ENCODE peak calls at places on chromosomes 5 and 9, in nine cellular contexts. Y, P, X, Z, O, G, L, K and C are unnamed samples. For H3K4me1, the result is how much of the 10 kb centered on the place peaks cover.

GRCh38 chr9:75490326-75490725 is 400.1 kb upstream of the PCSK5 start:
- DNase-seq in Y (no peak), P (no peak), X (no peak), Z (no peak), O (no peak), G (no peak), L (no peak), K (no peak), C (no peak)

GRCh38 chr9:112601646-112602045 is 115.0 kb downstream of the KIAA1958 start:
- DNase-seq in Y (no peak), P (no peak), X (no peak), Z (no peak), O (no peak), G (no peak), L (no peak), K (no peak), C (no peak)

GRCh38 chr5:150182774-150183173 is 7.1 kb upstream of the SLC6A7 start:
- DNase-seq in Y (no peak), P (no peak), X (no peak), Z (no peak), O (no peak), G (no peak), L (no peak), K (no peak), C (no peak)

GRCh38 chr5:137651022-137651421 is 84.9 kb downstream of the KLHL3 start:
- DNase-seq in Y (no peak), P (no peak), X (no peak), Z (no peak), O (no peak), G (no peak), L (no peak), K (no peak), C (no peak)

GRCh38 chr9:106961623-106962022 is 98.7 kb downstream of the ZNF462 start:
- DNase-seq in Y (no peak), P (no peak), X (no peak), Z (no peak), O (peak), G (no peak), L (no peak), K (no peak), C (no peak)

GRCh38 chr5:178589180-178590140 is 733 bp downstream of the COL23A1 start:
- DNase-seq in Y (no peak), P (no peak), X (peak), Z (no peak), O (no peak), G (peak), L (peak), K (peak), C (no peak)

GRCh38 chr9:136057236-136058151 is 37.6 kb downstream of the NACC2 start:
- DNase-seq in Y (no peak), P (no peak), X (no peak), Z (no peak), O (peak), G (peak), L (no peak), K (peak), C (no peak)

GRCh38 chr5:157592594-157592993 is 17.0 kb upstream of the ADAM19 start:
- DNase-seq in Y (no peak), P (no peak), X (peak), Z (no peak), O (no peak), G (no peak), L (no peak), K (no peak), C (no peak)

GRCh38 chr9:96087669-96088299 is 212.3 kb downstream of the ERCC6L2 start:
- DNase-seq in Y (no peak), P (no peak), X (no peak), Z (no peak), O (no peak), G (no peak), L (no peak), K (peak), C (no peak)

GRCh38 chr5:96509721-96510383 is 76.8 kb upstream of the PCSK1 start:
- DNase-seq in Y (no peak), P (no peak), X (no peak), Z (no peak), O (no peak), G (no peak), L (no peak), K (no peak), C (no peak)

GRCh38 chr5:143023447-143024096 is 253.4 kb downstream of the ARHGAP26 start:
- DNase-seq in Y (peak), P (peak), X (no peak), Z (no peak), O (no peak), G (peak), L (no peak), K (peak), C (peak)

GRCh38 chr9:137879566-137880150 is 2.1 kb downstream of the CACNA1B start:
- DNase-seq in Y (no peak), P (no peak), X (no peak), Z (no peak), O (peak), G (no peak), L (no peak), K (no peak), C (no peak)

GRCh38 chr9:125904155-125904841 is 157.1 kb downstream of the PBX3 start:
- DNase-seq in Y (no peak), P (peak), X (peak), Z (no peak), O (no peak), G (no peak), L (no peak), K (no peak), C (no peak)

GRCh38 chr9:91403665-91404543 is 19.7 kb downstream of the NFIL3 start:
- DNase-seq in Y (no peak), P (no peak), X (no peak), Z (no peak), O (no peak), G (no peak), L (peak), K (no peak), C (no peak)

GRCh38 chr9:86966852-86967511 is 19.7 kb upstream of the GAS1 start:
- DNase-seq in Y (no peak), P (no peak), X (no peak), Z (no peak), O (no peak), G (no peak), L (no peak), K (no peak), C (peak)

GRCh38 chr5:52015760-52016159 is 632.5 kb downstream of the ISL1 start:
- DNase-seq in Y (no peak), P (no peak), X (no peak), Z (no peak), O (no peak), G (no peak), L (no peak), K (no peak), C (no peak)

GRCh38 chr9:108580021-108580439 is 275.8 kb downstream of the ACTL7B start:
- DNase-seq in Y (no peak), P (peak), X (no peak), Z (no peak), O (no peak), G (no peak), L (no peak), K (no peak), C (peak)

GRCh38 chr9:76316069-76316468 is 78.2 kb downstream of the RFK start:
- DNase-seq in Y (no peak), P (no peak), X (no peak), Z (no peak), O (no peak), G (no peak), L (no peak), K (peak), C (no peak)

GRCh38 chr9:22645893-22646292 is 199.3 kb downstream of the DMRTA1 start:
- DNase-seq in Y (no peak), P (no peak), X (no peak), Z (no peak), O (no peak), G (no peak), L (no peak), K (no peak), C (no peak)

GRCh38 chr5:158882660-158883059 is 217.1 kb downstream of the EBF1 start:
- DNase-seq in Y (no peak), P (no peak), X (no peak), Z (no peak), O (no peak), G (no peak), L (no peak), K (no peak), C (no peak)

GRCh38 chr5:6962256-6962655 is 249.0 kb downstream of the TENT4A start:
- DNase-seq in Y (no peak), P (no peak), X (no peak), Z (no peak), O (peak), G (no peak), L (no peak), K (no peak), C (no peak)

GRCh38 chr5:107849118-107849517 is 178.4 kb upstream of the EFNA5 start:
- DNase-seq in Y (no peak), P (no peak), X (no peak), Z (no peak), O (no peak), G (no peak), L (no peak), K (no peak), C (no peak)

GRCh38 chr5:180207593-180207992 is 1.4 kb downstream of the RASGEF1C start:
- DNase-seq in Y (no peak), P (no peak), X (no peak), Z (no peak), O (no peak), G (no peak), L (no peak), K (peak), C (no peak)

GRCh38 chr5:691817-692529 is 1.2 kb downstream of the TPPP start:
- DNase-seq in Y (no peak), P (no peak), X (no peak), Z (no peak), O (no peak), G (peak), L (no peak), K (peak), C (no peak)

GRCh38 chr9:107999011-107999410 is 509.4 kb upstream of the KLF4 start:
- DNase-seq in Y (no peak), P (no peak), X (no peak), Z (no peak), O (no peak), G (no peak), L (no peak), K (peak), C (no peak)

GRCh38 chr9:33619666-33620404 is 95.8 kb downstream of the ANKRD18B start:
- DNase-seq in Y (no peak), P (no peak), X (peak), Z (no peak), O (no peak), G (no peak), L (peak), K (peak), C (no peak)

GRCh38 chr5:127031147-127031862 is 947 bp upstream of the MARCHF3 start:
- DNase-seq in Y (no peak), P (no peak), X (no peak), Z (no peak), O (no peak), G (no peak), L (no peak), K (peak), C (no peak)

GRCh38 chr5:18465833-18466681 is 831.8 kb downstream of the TAF11L14 start:
- DNase-seq in Y (peak), P (peak), X (peak), Z (no peak), O (no peak), G (peak), L (peak), K (peak), C (peak)

GRCh38 chr9:138043411-138044345 is 166.1 kb downstream of the CACNA1B start:
- DNase-seq in Y (no peak), P (no peak), X (no peak), Z (peak), O (no peak), G (peak), L (no peak), K (no peak), C (no peak)

GRCh38 chr5:127587246-127587917 is 61.5 kb upstream of the CTXN3 start:
- DNase-seq in Y (no peak), P (no peak), X (no peak), Z (no peak), O (peak), G (no peak), L (no peak), K (no peak), C (no peak)

GRCh38 chr5:57834829-57835554 is 352.4 kb upstream of the ACTBL2 start:
- DNase-seq in Y (no peak), P (peak), X (peak), Z (no peak), O (no peak), G (peak), L (no peak), K (peak), C (no peak)

GRCh38 chr5:96065577-96066385 is 104.1 kb upstream of the ELL2 start:
- DNase-seq in Y (no peak), P (no peak), X (peak), Z (no peak), O (no peak), G (no peak), L (no peak), K (peak), C (no peak)

GRCh38 chr5:54746346-54746745 is 228.8 kb downstream of the SNX18 start:
- DNase-seq in Y (no peak), P (no peak), X (no peak), Z (no peak), O (peak), G (no peak), L (no peak), K (no peak), C (no peak)

GRCh38 chr5:54743581-54743980 is 226.0 kb downstream of the SNX18 start:
- DNase-seq in Y (no peak), P (no peak), X (no peak), Z (no peak), O (peak), G (no peak), L (no peak), K (peak), C (no peak)

GRCh38 chr5:54745599-54745998 is 228.0 kb downstream of the SNX18 start:
- DNase-seq in Y (no peak), P (no peak), X (no peak), Z (no peak), O (peak), G (no peak), L (no peak), K (no peak), C (no peak)

GRCh38 chr5:54742417-54742889 is 224.9 kb downstream of the SNX18 start:
- DNase-seq in Y (no peak), P (no peak), X (peak), Z (no peak), O (peak), G (no peak), L (peak), K (peak), C (peak)

DNA sequence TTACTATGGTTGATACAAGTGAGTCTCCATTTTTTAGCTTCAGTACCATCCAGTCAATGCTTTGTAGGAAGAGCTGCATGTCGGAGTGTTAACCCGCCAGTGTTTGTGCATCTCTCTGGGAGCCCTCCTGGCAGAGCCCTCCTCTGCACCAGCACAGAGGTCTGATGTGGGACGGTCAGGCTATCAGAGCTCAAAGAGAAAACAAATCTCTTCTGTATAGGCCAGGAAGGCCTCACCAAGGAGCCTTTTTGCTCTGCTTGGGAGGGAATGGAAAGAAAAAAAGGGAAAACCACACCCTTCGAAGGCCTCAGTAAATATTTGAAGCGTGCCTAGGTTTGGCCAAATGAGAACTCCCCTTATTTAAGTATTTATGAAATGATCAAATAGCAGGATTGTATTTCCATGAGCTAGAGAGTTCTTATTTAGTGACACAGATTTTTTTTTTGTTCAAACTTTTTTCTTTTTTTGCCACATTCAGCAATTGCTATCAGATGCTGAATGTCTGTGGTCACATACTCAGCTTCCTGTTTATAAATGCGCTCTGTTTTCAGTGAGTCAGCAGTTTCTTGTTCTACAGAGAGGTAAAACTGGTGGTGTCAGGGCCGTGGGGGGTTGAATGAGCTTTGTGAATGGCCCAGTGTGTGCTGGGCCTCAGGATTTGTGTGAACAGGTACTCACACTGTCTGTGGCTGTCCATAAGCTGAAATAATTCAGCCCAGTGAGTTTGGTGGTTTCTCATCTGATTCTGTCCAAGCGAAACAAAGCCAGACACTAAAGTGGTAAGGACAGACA is 226.6 kb downstream of the SNX18 start:
- DNase-seq in Y (peak), P (no peak), X (peak), Z (no peak), O (peak), G (no peak), L (peak), K (peak), C (peak)
- TF ChIP-seq POLR2AphosphoS5 in Y (no peak), P (peak), X (peak), Z (no peak), O (no peak), G (no peak), L (peak), K (no peak), C (no peak)

GRCh38 chr9:100087218-100087617 is 11.6 kb downstream of the ERP44 start:
- DNase-seq in Y (no peak), P (no peak), X (peak), Z (no peak), O (no peak), G (no peak), L (no peak), K (no peak), C (no peak)
- H3K4me1 ChIP-seq in Y (under half), P (under half), X (under half), Z (under half), O (half or more), G (under half), L (under half), K (under half), C (under half)

GRCh38 chr5:175652741-175653663 is 4.9 kb upstream of the HRH2 start:
- DNase-seq in Y (no peak), P (no peak), X (no peak), Z (no peak), O (no peak), G (no peak), L (no peak), K (no peak), C (peak)
- TF ChIP-seq POLR2AphosphoS5 in Y (no peak), P (no peak), X (no peak), Z (no peak), O (no peak), G (no peak), L (no peak), K (no peak), C (no peak)

GRCh38 chr5:148856009-148856367 is 29.6 kb downstream of the ADRB2 start:
- DNase-seq in Y (no peak), P (no peak), X (no peak), Z (no peak), O (no peak), G (no peak), L (no peak), K (no peak), C (peak)
- H3K4me1 ChIP-seq in Y (under half), P (under half), X (under half), Z (under half), O (under half), G (under half), L (under half), K (under half), C (under half)

DNA sequence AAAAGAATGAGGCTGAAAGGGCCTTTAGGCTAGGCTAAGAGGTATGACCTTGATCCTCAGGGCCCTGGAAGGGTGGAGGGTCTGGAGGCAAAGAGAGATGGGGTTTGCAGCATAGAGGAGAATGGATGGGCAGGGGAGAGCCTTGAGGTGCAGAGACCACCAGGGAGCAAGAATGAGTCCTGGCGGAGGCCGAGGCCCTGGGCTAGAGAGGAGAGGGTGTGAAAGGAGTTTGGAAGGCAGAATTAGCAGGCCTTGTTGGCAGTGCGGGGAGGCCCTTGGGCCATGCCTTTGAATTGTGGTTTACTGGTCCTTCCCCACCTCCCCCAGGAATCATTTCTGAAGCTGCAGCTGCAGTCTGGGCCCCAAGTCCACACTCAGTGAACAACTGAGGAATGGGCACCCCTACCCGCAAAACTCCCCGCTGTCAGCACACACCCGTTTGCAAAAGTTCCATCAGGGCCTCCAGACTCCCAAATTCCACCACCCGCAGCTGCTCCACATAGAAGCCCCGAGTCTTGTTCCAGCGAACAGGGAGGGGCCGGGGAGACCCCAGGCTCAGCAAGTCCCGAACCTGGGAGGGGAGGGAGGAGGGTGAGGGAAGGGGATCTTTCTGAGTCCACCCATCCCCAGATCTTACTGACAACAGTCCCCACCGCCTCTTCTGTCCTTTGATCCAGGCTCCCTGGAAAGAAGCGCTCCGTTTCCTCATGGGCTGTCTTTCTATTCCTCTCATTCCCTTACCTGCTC is 2.1 kb downstream of the KIF12 start:
- DNase-seq in Y (no peak), P (no peak), X (no peak), Z (no peak), O (no peak), G (no peak), L (no peak), K (no peak), C (no peak)
- TF ChIP-seq POLR2AphosphoS5 in Y (no peak), P (no peak), X (no peak), Z (no peak), O (no peak), G (no peak), L (no peak), K (no peak), C (no peak)

GRCh38 chr5:135212361-135213033 is 178.5 kb upstream of the PITX1 start:
- DNase-seq in Y (no peak), P (no peak), X (peak), Z (no peak), O (peak), G (no peak), L (no peak), K (no peak), C (no peak)
- H3K4me1 ChIP-seq in Y (under half), P (under half), X (under half), Z (under half), O (under half), G (under half), L (under half), K (under half), C (under half)